ENCODE peak calls at places on chromosomes 11 and 22, in seven cellular contexts. One of them, this sample, is unnamed.

GRCh38 chr11:31387379-31387778 is 17.7 kb downstream of the DNAJC24 start:
- DNase-seq in T-helper 1 cell: no peak
- DNase-seq in NCI-H1092: no peak
- DNase-seq in mucosa of gallbladder: no peak
- DNase-seq in HFF-Myc: no peak
- DNase-seq in NCI-H2029: no peak
- DNase-seq in COLO829: no peak
- DNase-seq in this sample: no peak

GRCh38 chr11:32830413-32830738 is 649 bp downstream of the PRRG4 start:
- DNase-seq in NCI-H1092: no peak
- DNase-seq in COLO829: no peak
- DNase-seq in HFF-Myc: no peak
- DNase-seq in NCI-H2029: peak
- DNase-seq in mucosa of gallbladder: peak
- DNase-seq in T-helper 1 cell: no peak
- DNase-seq in this sample: no peak

GRCh38 chr11:59754494-59754858 is 700 bp upstream of the STX3 start:
- DNase-seq in HFF-Myc: no peak
- DNase-seq in COLO829: no peak
- DNase-seq in mucosa of gallbladder: no peak
- DNase-seq in T-helper 1 cell: no peak
- DNase-seq in NCI-H1092: no peak
- DNase-seq in NCI-H2029: peak
- DNase-seq in this sample: no peak

GRCh38 chr11:64499261-64500004 is 91.6 kb upstream of the SLC22A12 start:
- DNase-seq in COLO829: no peak
- DNase-seq in mucosa of gallbladder: no peak
- DNase-seq in HFF-Myc: no peak
- DNase-seq in NCI-H1092: no peak
- DNase-seq in T-helper 1 cell: no peak
- DNase-seq in NCI-H2029: no peak
- DNase-seq in this sample: no peak

GRCh38 chr11:2325719-2326118 is 23.9 kb downstream of the TSPAN32 start:
- DNase-seq in HFF-Myc: no peak
- DNase-seq in COLO829: no peak
- DNase-seq in T-helper 1 cell: no peak
- DNase-seq in NCI-H1092: no peak
- DNase-seq in mucosa of gallbladder: peak
- DNase-seq in NCI-H2029: no peak
- DNase-seq in this sample: no peak

GRCh38 chr11:132033051-132033450 is 662.6 kb downstream of the NTM start:
- DNase-seq in COLO829: no peak
- DNase-seq in T-helper 1 cell: no peak
- DNase-seq in NCI-H1092: no peak
- DNase-seq in HFF-Myc: no peak
- DNase-seq in NCI-H2029: no peak
- DNase-seq in mucosa of gallbladder: peak
- DNase-seq in this sample: no peak

GRCh38 chr22:38981005-38981658 is 1.0 kb upstream of the APOBEC3B start:
- DNase-seq in NCI-H1092: no peak
- DNase-seq in T-helper 1 cell: no peak
- DNase-seq in COLO829: peak
- DNase-seq in NCI-H2029: no peak
- DNase-seq in mucosa of gallbladder: peak
- DNase-seq in HFF-Myc: no peak
- DNase-seq in this sample: no peak

GRCh38 chr11:72430743-72431570 is 3.4 kb downstream of the CLPB start:
- DNase-seq in mucosa of gallbladder: no peak
- DNase-seq in NCI-H1092: peak
- DNase-seq in NCI-H2029: peak
- DNase-seq in COLO829: peak
- DNase-seq in T-helper 1 cell: no peak
- DNase-seq in HFF-Myc: no peak
- DNase-seq in this sample: peak

GRCh38 chr11:84234462-84235202 is 948.5 kb upstream of the CCDC90B start:
- DNase-seq in NCI-H2029: no peak
- DNase-seq in HFF-Myc: no peak
- DNase-seq in NCI-H1092: no peak
- DNase-seq in T-helper 1 cell: no peak
- DNase-seq in mucosa of gallbladder: no peak
- DNase-seq in COLO829: no peak
- DNase-seq in this sample: no peak

GRCh38 chr11:86039094-86039493 is 29.8 kb downstream of the PICALM start:
- DNase-seq in HFF-Myc: no peak
- DNase-seq in NCI-H1092: no peak
- DNase-seq in T-helper 1 cell: no peak
- DNase-seq in mucosa of gallbladder: no peak
- DNase-seq in COLO829: no peak
- DNase-seq in NCI-H2029: no peak
- DNase-seq in this sample: no peak

GRCh38 chr11:7437706-7438105 is 47.6 kb upstream of the OLFML1 start:
- DNase-seq in HFF-Myc: no peak
- DNase-seq in T-helper 1 cell: no peak
- DNase-seq in mucosa of gallbladder: no peak
- DNase-seq in COLO829: no peak
- DNase-seq in NCI-H1092: no peak
- DNase-seq in NCI-H2029: no peak
- DNase-seq in this sample: no peak

GRCh38 chr11:96049426-96049825 is 125.5 kb upstream of the MTMR2 start:
- DNase-seq in T-helper 1 cell: no peak
- DNase-seq in NCI-H2029: no peak
- DNase-seq in NCI-H1092: no peak
- DNase-seq in COLO829: no peak
- DNase-seq in HFF-Myc: no peak
- DNase-seq in mucosa of gallbladder: no peak
- DNase-seq in this sample: no peak

GRCh38 chr22:48752451-48753380 is 1075.0 kb downstream of the BRD1 start:
- DNase-seq in HFF-Myc: no peak
- DNase-seq in T-helper 1 cell: no peak
- DNase-seq in mucosa of gallbladder: no peak
- DNase-seq in NCI-H1092: no peak
- DNase-seq in COLO829: no peak
- DNase-seq in NCI-H2029: no peak
- DNase-seq in this sample: no peak

GRCh38 chr11:3195251-3196160 is 23.1 kb downstream of the MRGPRG start:
- DNase-seq in NCI-H1092: no peak
- DNase-seq in T-helper 1 cell: no peak
- DNase-seq in HFF-Myc: no peak
- DNase-seq in NCI-H2029: no peak
- DNase-seq in COLO829: no peak
- DNase-seq in mucosa of gallbladder: no peak
- DNase-seq in this sample: no peak

GRCh38 chr11:64734786-64735761 is 8.9 kb downstream of the RASGRP2 start:
- DNase-seq in HFF-Myc: no peak
- DNase-seq in T-helper 1 cell: no peak
- DNase-seq in mucosa of gallbladder: no peak
- DNase-seq in NCI-H2029: no peak
- DNase-seq in COLO829: no peak
- DNase-seq in NCI-H1092: no peak
- DNase-seq in this sample: no peak

GRCh38 chr11:32381149-32381548 is 54.2 kb downstream of the WT1 start:
- DNase-seq in COLO829: no peak
- DNase-seq in NCI-H2029: no peak
- DNase-seq in mucosa of gallbladder: no peak
- DNase-seq in T-helper 1 cell: no peak
- DNase-seq in NCI-H1092: no peak
- DNase-seq in HFF-Myc: no peak
- DNase-seq in this sample: no peak

This sample was measured in activated gamma-delta T cell treated with anti-CD3 and anti-CD28 coated beads, Interleukin-2, amount 50 U/mL, for 16 hours.